ENCODE peak calls at places on chromosomes 7 and 10, in six cellular contexts. U is effector memory CD4-positive, alpha-beta T cell; I is IMR-90; O is neural progenitor cell; W is Peyer's patch; B is PC-3. D is an unnamed sample. For H3K4me1 and H3K36me3, the result is how much of the 10 kb centered on the place peaks cover.

GRCh38 chr7:108109216-108109908 is 20.8 kb downstream of the LAMB4 start:
- DNase-seq in I (no peak), B (peak), O (peak), U (no peak), W (no peak), D (no peak)

GRCh38 chr7:129199406-129199805 is 11.0 kb downstream of the SMO start:
- DNase-seq in B (no peak), W (no peak), U (no peak), O (no peak), I (no peak), D (no peak)

GRCh38 chr10:106563384-106563783 is 601.1 kb downstream of the SORCS1 start:
- DNase-seq in O (no peak), B (peak), U (no peak), W (no peak), I (no peak), D (no peak)

GRCh38 chr10:132809237-132810140 is 23.5 kb upstream of the NKX6-2 start:
- DNase-seq in W (peak), O (no peak), U (no peak), I (no peak), B (no peak), D (no peak)

GRCh38 chr7:55203300-55203699 is 161.8 kb upstream of the LANCL2 start:
- DNase-seq in O (no peak), I (no peak), W (no peak), B (no peak), U (no peak), D (no peak)

GRCh38 chr7:25091129-25091528 is 33.9 kb downstream of the CYCS start:
- DNase-seq in W (no peak), O (no peak), I (no peak), U (no peak), B (no peak), D (no peak)

GRCh38 chr10:30013684-30014246 is 45.6 kb downstream of the JCAD start:
- DNase-seq in U (no peak), W (no peak), O (no peak), B (no peak), I (peak), D (no peak)

GRCh38 chr10:103676058-103676785 is 179.2 kb downstream of the SH3PXD2A start:
- DNase-seq in B (no peak), W (no peak), I (peak), U (no peak), O (no peak), D (no peak)

GRCh38 chr10:72336259-72337038 is 18.3 kb downstream of the DNAJB12 start:
- DNase-seq in W (no peak), I (no peak), U (no peak), B (no peak), O (no peak), D (no peak)

GRCh38 chr10:98031440-98031839 is 1.0 kb upstream of the CRTAC1 start:
- DNase-seq in W (no peak), B (no peak), O (no peak), I (no peak), U (no peak), D (no peak)

GRCh38 chr7:87110778-87111177 is 41.5 kb upstream of the DMTF1 start:
- DNase-seq in W (no peak), O (no peak), B (peak), U (no peak), I (peak), D (no peak)
- H3K4me1 ChIP-seq in W (under half), O (under half), B (under half), U (under half), I (under half), D (under half)

DNA sequence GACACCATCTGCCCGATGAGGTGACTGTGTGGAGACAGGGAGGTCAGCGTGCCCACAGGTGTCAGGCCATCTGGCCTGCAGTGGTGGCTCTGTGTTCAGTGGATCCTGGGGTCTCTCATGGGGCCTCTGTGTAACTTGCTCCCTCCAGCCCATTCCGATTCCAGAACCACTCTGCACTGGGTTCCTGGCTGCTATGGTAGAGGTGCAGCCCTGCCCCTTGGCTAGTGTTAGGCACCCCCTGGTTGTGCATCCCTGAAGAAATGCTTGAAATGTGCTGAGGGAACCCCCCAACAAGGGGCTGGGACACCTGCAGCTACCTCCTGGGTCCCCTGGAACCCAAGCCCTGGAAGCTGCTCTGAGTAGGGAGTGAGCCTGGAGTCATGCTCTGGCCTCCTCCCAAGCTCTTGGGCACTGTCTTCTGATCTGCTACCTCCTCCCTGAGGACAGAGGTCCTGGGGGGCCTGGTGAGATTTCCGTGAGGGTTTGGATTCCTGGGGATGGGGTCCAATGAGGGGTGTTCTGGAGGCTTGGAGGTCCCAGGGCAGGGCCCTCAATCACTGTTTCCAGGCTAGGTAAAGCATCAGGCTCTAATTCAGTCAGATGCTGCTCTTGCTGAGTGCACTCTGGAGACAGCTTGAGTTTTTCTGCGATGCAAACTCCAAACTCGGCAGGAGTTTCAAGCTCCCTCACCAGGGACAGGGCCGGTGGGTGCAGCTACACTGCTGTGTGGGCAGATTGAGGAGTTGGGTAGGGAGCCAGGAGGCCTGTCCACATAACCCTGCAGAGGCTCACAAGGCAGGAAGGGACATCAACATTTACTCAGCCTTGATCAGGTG is 27.7 kb downstream of the RAMP3 start:
- DNase-seq in W (no peak), U (no peak), B (no peak), O (no peak), I (no peak), D (no peak)
- H3K36me3 ChIP-seq in W (under half), U (under half), B (under half), O (under half), I (under half), D (under half)

DNA sequence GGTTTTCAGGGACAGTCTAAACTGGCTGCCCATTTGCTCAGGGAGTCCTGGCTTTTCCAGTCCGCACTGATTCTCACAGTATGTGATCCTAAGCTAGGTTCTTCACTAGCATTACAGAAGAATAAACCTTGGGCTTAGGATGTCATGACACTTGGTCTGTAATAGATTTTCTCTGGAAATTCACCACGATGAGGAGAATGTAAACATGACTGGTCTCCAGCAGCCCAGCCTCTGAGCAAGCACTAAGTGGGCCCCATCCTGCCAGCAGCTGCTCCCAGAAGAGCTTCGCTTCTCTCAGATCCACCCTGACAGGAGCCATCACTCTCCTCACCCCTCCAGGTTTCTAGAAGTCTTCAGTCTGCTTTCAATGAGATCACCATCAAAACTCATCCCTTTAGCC is 103.7 kb upstream of the ZPBP start:
- DNase-seq in W (no peak), O (no peak), B (no peak), I (no peak), U (no peak), D (no peak)
- H3K27ac ChIP-seq in W (no peak), O (no peak), B (no peak), I (no peak), U (no peak), D (no peak)

GRCh38 chr7:121002755-121003114 is 14.2 kb downstream of the CPED1 start:
- DNase-seq in U (no peak), W (no peak), B (peak), I (peak), O (no peak), D (no peak)

GRCh38 chr7:121001234-121001633 is 12.7 kb downstream of the CPED1 start:
- DNase-seq in O (no peak), U (no peak), I (no peak), B (no peak), W (no peak), D (no peak)

GRCh38 chr7:121000091-121000983 is 11.8 kb downstream of the CPED1 start:
- DNase-seq in I (peak), B (no peak), O (no peak), U (no peak), W (no peak), D (no peak)

GRCh38 chr7:121003986-121004685 is 15.6 kb downstream of the CPED1 start:
- DNase-seq in W (no peak), I (no peak), B (no peak), U (no peak), O (no peak), D (no peak)

DNA sequence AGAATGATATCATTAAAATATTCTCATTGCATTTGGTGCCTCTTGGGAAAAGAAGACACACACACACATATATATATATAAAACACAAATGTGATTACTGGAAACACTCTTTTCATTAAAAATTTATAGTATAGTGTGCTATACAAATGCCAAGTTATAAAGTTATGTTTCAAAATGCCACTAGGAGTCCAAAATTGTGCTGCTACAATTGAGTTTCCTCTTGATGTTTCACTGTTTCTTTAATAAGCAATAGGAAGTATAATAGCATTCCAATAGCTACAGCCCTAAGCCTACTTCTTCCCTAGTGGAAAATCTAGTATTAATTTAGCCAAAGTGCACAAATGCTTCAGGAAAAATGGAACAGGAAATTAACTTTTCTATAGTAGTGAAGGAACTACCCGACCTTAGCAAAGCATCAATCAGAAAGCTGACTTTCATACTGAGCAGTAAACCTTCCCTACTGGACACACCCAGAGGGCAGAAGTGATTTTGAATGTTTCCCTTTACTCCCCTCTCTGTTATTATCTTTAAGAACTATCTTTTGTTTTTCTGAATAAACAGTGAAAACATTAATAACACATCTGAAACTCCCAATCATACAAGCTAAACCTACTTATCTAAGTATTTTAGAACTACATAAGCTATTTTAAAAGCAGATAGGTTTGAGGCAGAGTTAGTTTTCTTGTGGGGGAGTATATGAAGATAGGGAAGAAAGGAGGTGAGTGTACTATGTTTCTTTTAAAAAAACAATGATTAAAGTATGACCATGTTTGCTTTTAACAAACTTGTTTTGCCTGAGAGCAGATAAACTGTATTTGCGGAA is 13.6 kb downstream of the CPED1 start:
- DNase-seq in W (no peak), B (peak), I (no peak), O (no peak), U (no peak), D (no peak)
- H3K4me1 ChIP-seq in W (under half), B (under half), I (under half), O (under half), U (under half), D (under half)

GRCh38 chr10:80489371-80490112 is 35.4 kb downstream of the TSPAN14 start:
- DNase-seq in B (no peak), W (no peak), O (no peak), I (no peak), U (no peak), D (no peak)

GRCh38 chr10:80493482-80494021 is 39.4 kb downstream of the TSPAN14 start:
- DNase-seq in W (no peak), O (no peak), I (no peak), U (no peak), B (no peak), D (no peak)

GRCh38 chr10:80488539-80489066 is 34.5 kb downstream of the TSPAN14 start:
- DNase-seq in I (no peak), W (no peak), B (no peak), O (no peak), U (no peak), D (no peak)

GRCh38 chr10:80492875-80493413 is 38.8 kb downstream of the TSPAN14 start:
- DNase-seq in W (no peak), U (no peak), I (peak), B (no peak), O (no peak), D (no peak)

GRCh38 chr10:80491251-80492102 is 37.4 kb downstream of the TSPAN14 start:
- DNase-seq in U (no peak), W (no peak), I (no peak), O (no peak), B (no peak), D (no peak)
- H3K36me3 ChIP-seq in U (under half), W (under half), I (under half), O (under half), B (under half), D (under half)

GRCh38 chr7:50307368-50308012 is 3.0 kb downstream of the IKZF1 start:
- DNase-seq in O (peak), B (no peak), U (peak), I (no peak), W (no peak), D (peak)

GRCh38 chr7:50306491-50307367 is 2.2 kb downstream of the IKZF1 start:
- DNase-seq in O (peak), U (no peak), B (no peak), I (no peak), W (no peak), D (no peak)

GRCh38 chr7:50309130-50309478 is 4.6 kb downstream of the IKZF1 start:
- DNase-seq in U (no peak), O (no peak), B (no peak), I (no peak), W (no peak), D (no peak)

GRCh38 chr7:50309736-50310135 is 5.2 kb downstream of the IKZF1 start:
- DNase-seq in I (no peak), W (no peak), O (no peak), B (no peak), U (no peak), D (no peak)

DNA sequence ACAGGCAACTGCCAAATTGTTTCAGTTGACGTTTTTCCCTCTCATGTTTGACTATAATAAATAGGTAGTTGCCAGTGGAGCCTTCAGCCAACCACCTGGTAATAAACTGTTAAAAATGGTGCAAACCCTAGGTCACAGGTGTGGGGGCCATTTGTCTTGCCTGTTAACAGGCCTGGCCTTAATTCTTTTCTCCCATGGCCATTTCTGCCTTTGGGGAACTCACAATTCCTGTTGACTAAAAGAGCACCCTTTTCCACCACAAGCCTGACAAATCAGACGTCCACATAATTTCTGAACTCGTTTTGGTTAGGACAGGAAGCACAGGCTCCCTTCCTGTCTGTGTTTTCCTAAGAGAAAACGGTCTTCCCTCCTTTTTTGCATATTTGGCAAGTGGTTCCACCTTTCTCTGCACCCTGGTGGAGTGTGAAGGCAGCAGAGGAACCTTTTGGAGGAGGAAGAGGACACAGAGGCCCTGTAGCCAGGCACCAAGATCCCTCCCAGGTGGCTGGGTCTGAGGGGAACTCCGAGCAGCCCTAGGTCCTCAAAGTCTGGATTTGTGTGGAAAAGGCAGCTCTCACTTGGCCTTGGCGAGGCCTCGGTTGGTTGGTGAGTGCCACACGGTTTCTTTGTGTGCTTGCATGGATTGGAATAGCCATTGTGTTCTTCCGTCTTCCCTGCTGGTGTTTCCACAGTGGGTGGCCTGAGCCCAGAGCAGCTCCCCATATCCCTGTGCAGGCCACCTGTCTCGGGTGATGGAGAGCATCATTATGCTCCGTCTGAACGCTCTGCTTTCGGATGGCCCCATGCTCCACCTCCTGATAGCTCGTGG is 4.0 kb downstream of the IKZF1 start:
- DNase-seq in B (no peak), O (peak), I (no peak), U (no peak), W (no peak), D (peak)
- H3K27ac ChIP-seq in B (no peak), O (no peak), I (no peak), U (peak), W (peak), D (peak)

GRCh38 chr10:119368991-119369869 is 161.9 kb downstream of the GRK5 start:
- DNase-seq in B (no peak), U (no peak), O (no peak), I (no peak), W (peak), D (no peak)
- H3K4me1 ChIP-seq in B (under half), U (under half), O (under half), I (half or more), W (under half), D (under half)

GRCh38 chr10:48672596-48673255 is 11.9 kb upstream of the WDFY4 start:
- DNase-seq in I (no peak), B (no peak), W (no peak), U (no peak), O (no peak), D (no peak)

GRCh38 chr10:48682265-48682664 is 2.4 kb upstream of the WDFY4 start:
- DNase-seq in U (no peak), O (no peak), I (no peak), W (no peak), B (no peak), D (no peak)

GRCh38 chr10:48678041-48678440 is 6.6 kb upstream of the WDFY4 start:
- DNase-seq in I (no peak), U (no peak), O (no peak), B (no peak), W (no peak), D (no peak)

GRCh38 chr10:48681749-48682148 is 2.9 kb upstream of the WDFY4 start:
- DNase-seq in W (no peak), U (no peak), O (no peak), I (no peak), B (no peak), D (no peak)

GRCh38 chr10:48677625-48678024 is 7.0 kb upstream of the WDFY4 start:
- DNase-seq in O (no peak), U (no peak), I (no peak), B (no peak), W (no peak), D (no peak)
- H3K36me3 ChIP-seq in O (under half), U (under half), I (under half), B (under half), W (under half), D (under half)

GRCh38 chr10:34804306-34804705 is 10.8 kb downstream of the PARD3 start:
- DNase-seq in O (no peak), U (no peak), B (peak), I (peak), W (no peak), D (no peak)
- H3K27ac ChIP-seq in O (no peak), U (no peak), B (no peak), I (no peak), W (no peak), D (no peak)